ENCODE peak calls at places on chromosome 9, in ten cellular contexts. L is heart right ventricle; Z is coronary artery; H is CD8-positive, alpha-beta T cell; D is IMR-90; I is dorsolateral prefrontal cortex; O is PC-3; F is tibial nerve; G is adrenal gland; M is cardiac muscle cell. K is an unnamed sample.
A peak's percentile ranks its signal among the peaks of the same experiment; 100 is the strongest.

GRCh38 chr9:33167949-33168535 is 906 bp upstream of the B4GALT1 start:
- DNase-seq in L (no peak), Z (peak; percentile 75), H (peak; percentile 39), D (no peak), I (no peak), O (no peak), F (no peak), G (no peak), M (peak; percentile 38), K (no peak)

GRCh38 chr9:34343090-34343489 is 13.7 kb downstream of the NUDT2 start:
- DNase-seq in L (peak; percentile 73), Z (peak; percentile 90), H (no peak), D (no peak), I (peak; percentile 66), O (no peak), F (peak; percentile 72), G (peak; percentile 81), M (no peak), K (no peak)

GRCh38 chr9:94672811-94673487 is 33.6 kb upstream of the FBP1 start:
- DNase-seq in L (no peak), Z (no peak), H (no peak), D (peak; percentile 67), I (no peak), O (peak; percentile 79), F (no peak), G (no peak), M (no peak), K (no peak)

GRCh38 chr9:121837113-121838010 is 185.9 kb downstream of the DAB2IP start:
- DNase-seq in L (peak; percentile 19), Z (peak; percentile 52), H (no peak), D (peak; percentile 85), I (peak; percentile 85), O (no peak), F (no peak), G (no peak), M (no peak), K (no peak)

GRCh38 chr9:97668485-97668884 is 28.7 kb downstream of the XPA start:
- DNase-seq in L (no peak), Z (no peak), H (no peak), D (no peak), I (no peak), O (no peak), F (no peak), G (no peak), M (no peak), K (no peak)

GRCh38 chr9:113381909-113382411 is 5.2 kb upstream of the HDHD3 start:
- DNase-seq in L (no peak), Z (no peak), H (no peak), D (no peak), I (no peak), O (peak; percentile 70), F (no peak), G (no peak), M (no peak), K (no peak)

GRCh38 chr9:102164247-102164646 is 425.8 kb upstream of the GRIN3A start:
- DNase-seq in L (no peak), Z (no peak), H (no peak), D (no peak), I (no peak), O (no peak), F (no peak), G (no peak), M (no peak), K (no peak)

GRCh38 chr9:107650995-107651394 is 161.4 kb upstream of the KLF4 start:
- DNase-seq in L (no peak), Z (no peak), H (no peak), D (no peak), I (no peak), O (no peak), F (no peak), G (no peak), M (no peak), K (no peak)

GRCh38 chr9:99112750-99113417 is 8.0 kb downstream of the TGFBR1 start:
- DNase-seq in L (no peak), Z (no peak), H (peak; percentile 69), D (no peak), I (no peak), O (no peak), F (no peak), G (no peak), M (no peak), K (no peak)

GRCh38 chr9:33781736-33782135 is 13.6 kb upstream of the PRSS3 start:
- DNase-seq in L (no peak), Z (no peak), H (no peak), D (no peak), I (no peak), O (no peak), F (no peak), G (no peak), M (no peak), K (no peak)

GRCh38 chr9:10265102-10265708 is 347.6 kb downstream of the PTPRD start:
- DNase-seq in L (no peak), Z (no peak), H (no peak), D (peak; percentile 82), I (no peak), O (peak; percentile 20), F (no peak), G (no peak), M (no peak), K (no peak)

GRCh38 chr9:125835655-125836054 is 88.5 kb downstream of the PBX3 start:
- DNase-seq in L (no peak), Z (no peak), H (no peak), D (no peak), I (no peak), O (no peak), F (no peak), G (no peak), M (no peak), K (no peak)

GRCh38 chr9:111633389-111633736 is 2.2 kb downstream of the DNAJC25 start:
- DNase-seq in L (no peak), Z (no peak), H (no peak), D (no peak), I (no peak), O (no peak), F (no peak), G (no peak), M (no peak), K (no peak)

GRCh38 chr9:111632695-111633388 is 1.7 kb downstream of the DNAJC25 start:
- DNase-seq in L (no peak), Z (no peak), H (no peak), D (no peak), I (no peak), O (no peak), F (no peak), G (no peak), M (no peak), K (no peak)

GRCh38 chr9:111632051-111632450 is 917 bp downstream of the DNAJC25 start:
- DNase-seq in L (no peak), Z (no peak), H (no peak), D (no peak), I (no peak), O (no peak), F (no peak), G (no peak), M (no peak), K (no peak)

GRCh38 chr9:111630182-111631070 is 708 bp upstream of the DNAJC25 start:
- DNase-seq in L (no peak), Z (no peak), H (no peak), D (no peak), I (peak; percentile 20), O (no peak), F (no peak), G (no peak), M (no peak), K (no peak)

DNA sequence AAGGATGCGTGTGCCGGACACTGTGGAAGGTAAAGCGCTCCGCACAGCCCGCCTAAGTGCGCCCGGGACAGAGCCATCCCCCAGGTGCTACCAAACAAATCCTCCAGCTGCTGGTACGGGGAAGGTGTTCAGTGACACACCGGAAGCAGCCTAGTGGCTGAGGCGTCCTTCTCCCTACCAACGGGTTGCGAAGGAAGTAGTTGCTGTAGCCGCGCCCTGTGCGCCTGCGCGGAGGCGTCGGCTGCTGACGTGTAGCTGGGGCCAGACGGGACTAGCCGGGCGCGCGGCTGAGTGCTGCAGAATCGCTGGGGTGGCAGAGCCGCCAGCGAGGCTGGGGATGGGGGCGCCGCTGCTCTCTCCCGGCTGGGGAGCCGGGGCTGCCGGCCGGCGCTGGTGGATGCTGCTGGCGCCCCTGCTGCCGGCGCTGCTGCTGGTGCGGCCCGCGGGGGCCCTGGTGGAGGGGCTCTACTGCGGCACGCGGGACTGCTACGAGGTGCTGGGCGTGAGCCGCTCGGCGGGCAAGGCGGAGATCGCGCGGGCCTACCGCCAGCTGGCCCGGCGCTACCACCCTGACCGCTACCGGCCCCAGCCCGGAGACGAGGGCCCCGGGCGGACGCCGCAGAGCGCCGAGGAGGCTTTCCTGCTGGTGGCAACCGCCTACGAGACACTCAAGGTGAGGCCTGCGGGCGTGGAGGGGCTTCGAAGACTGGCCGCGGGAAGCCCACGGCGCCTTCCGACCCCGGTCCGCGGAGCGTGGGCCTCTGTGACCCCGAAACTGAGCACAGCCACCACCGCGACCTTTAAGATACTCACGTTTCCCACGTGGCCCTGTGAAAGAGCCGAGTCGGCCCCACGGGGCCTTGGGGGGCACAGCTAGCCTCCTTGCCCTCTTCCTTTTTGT is at the start of gene DNAJC25:
- DNase-seq in L (peak; percentile 96), Z (peak; percentile 97), H (peak; percentile 98), D (peak; percentile 99), I (peak; percentile 98), O (peak; percentile 96), F (peak; percentile 86), G (peak; percentile 96), M (peak; percentile 97), K (peak; percentile 97)
- TF ChIP-seq CTCF in L (no peak), Z (no peak), H (no peak), D (no peak), I (peak; percentile 63), O (no peak), F (no peak), G (no peak), M (no peak), K (no peak)

DNA sequence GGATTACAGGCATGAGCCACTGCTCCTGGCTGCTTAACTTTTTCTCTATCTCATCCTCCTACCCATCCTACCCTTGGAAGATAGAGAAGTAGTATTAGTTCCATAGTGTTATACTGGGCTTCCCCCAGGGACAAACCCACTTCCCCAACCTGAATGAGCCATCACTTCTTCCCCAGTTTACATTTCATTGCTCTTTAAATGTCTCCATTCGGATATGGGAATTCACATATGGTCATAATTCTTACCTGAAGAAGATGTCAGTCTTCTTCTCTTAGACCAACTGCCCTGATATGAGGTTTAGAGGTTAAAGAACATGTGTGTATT is 1.9 kb downstream of the CD274 start:
- DNase-seq in L (no peak), Z (no peak), H (no peak), D (no peak), I (no peak), O (no peak), F (no peak), G (no peak), M (no peak), K (no peak)
- H3K4me3 ChIP-seq in L (no peak overlapping the region), Z (no peak overlapping the region), H (no peak overlapping the region), D (peak overlapping the region; percentile 17), I (no peak overlapping the region), O (peak overlapping the region; percentile 45), F (no peak overlapping the region), G (no peak overlapping the region), M (no peak overlapping the region), K (no peak overlapping the region)

GRCh38 chr9:132147839-132148238 is 14.0 kb upstream of the NTNG2 start:
- DNase-seq in L (no peak), Z (no peak), H (no peak), D (no peak), I (no peak), O (no peak), F (no peak), G (no peak), M (no peak), K (no peak)
- H3K27ac ChIP-seq in L (no peak overlapping the region), Z (no peak overlapping the region), H (no peak overlapping the region), D (no peak overlapping the region), I (no peak overlapping the region), O (no peak overlapping the region), F (no peak overlapping the region), G (no peak overlapping the region), M (no peak overlapping the region), K (no peak overlapping the region)

GRCh38 chr9:104304925-104305324 is 199.1 kb upstream of the OR13F1 start:
- DNase-seq in L (no peak), Z (no peak), H (no peak), D (no peak), I (no peak), O (no peak), F (no peak), G (no peak), M (no peak), K (no peak)
- TF ChIP-seq CTCF in L (no peak), Z (no peak), H (no peak), D (no peak), I (no peak), O (no peak), F (no peak), G (no peak), M (no peak), K (no peak)